ENCODE peak calls at places on chromosomes 13 and 19, in six cellular contexts. X is tibial artery, I is HFFc6, Y is Calu3, L is AG09319, P is fibroblast of pulmonary artery. H is an unnamed sample.

GRCh38 chr19:38028913-38029565 is 122.0 kb downstream of the SIPA1L3 start:
- DNase-seq in X (no peak), I (no peak), Y (no peak), L (no peak), P (peak), H (no peak)

GRCh38 chr19:7625763-7626372 is 3.5 kb downstream of the XAB2 start:
- DNase-seq in X (no peak), I (no peak), Y (no peak), L (no peak), P (no peak), H (no peak)

GRCh38 chr19:32976223-32976805 is 4.3 kb downstream of the FAAP24 start:
- DNase-seq in X (peak), I (peak), Y (peak), L (peak), P (peak), H (peak)

GRCh38 chr19:28537896-28538295 is 675.1 kb downstream of the UQCRFS1 start:
- DNase-seq in X (no peak), I (no peak), Y (no peak), L (no peak), P (no peak), H (no peak)

GRCh38 chr13:110426745-110427144 is 119.7 kb downstream of the COL4A2 start:
- DNase-seq in X (no peak), I (no peak), Y (no peak), L (no peak), P (no peak), H (no peak)

GRCh38 chr13:99857738-99858137 is 113.8 kb downstream of the ZIC5 start:
- DNase-seq in X (no peak), I (no peak), Y (no peak), L (no peak), P (no peak), H (no peak)

GRCh38 chr19:29672933-29673336 is 7.7 kb downstream of the PLEKHF1 start:
- DNase-seq in X (no peak), I (no peak), Y (no peak), L (no peak), P (no peak), H (no peak)

GRCh38 chr19:9836021-9836420 is 903 bp downstream of the PIN1 start:
- DNase-seq in X (no peak), I (peak), Y (no peak), L (no peak), P (peak), H (peak)

GRCh38 chr19:10766681-10767201 is 48.9 kb downstream of the DNM2 start:
- DNase-seq in X (no peak), I (peak), Y (peak), L (no peak), P (peak), H (no peak)

GRCh38 chr13:38398810-38399493 is 49.3 kb downstream of the UFM1 start:
- DNase-seq in X (no peak), I (peak), Y (no peak), L (peak), P (peak), H (no peak)

GRCh38 chr13:75797256-75797655 is 161.1 kb downstream of the LMO7 start:
- DNase-seq in X (no peak), I (no peak), Y (no peak), L (no peak), P (no peak), H (no peak)

GRCh38 chr19:1122972-1123363 is 19.2 kb downstream of the GPX4 start:
- DNase-seq in X (no peak), I (peak), Y (peak), L (peak), P (peak), H (no peak)

GRCh38 chr19:35353635-35354034 is 4.6 kb upstream of the FFAR3 start:
- DNase-seq in X (no peak), I (no peak), Y (no peak), L (no peak), P (no peak), H (no peak)

GRCh38 chr19:35350591-35350990 is 2.9 kb downstream of the FFAR1 start:
- DNase-seq in X (no peak), I (no peak), Y (no peak), L (no peak), P (no peak), H (no peak)

GRCh38 chr19:35351441-35352176 is 3.9 kb downstream of the FFAR1 start:
- DNase-seq in X (no peak), I (no peak), Y (no peak), L (no peak), P (no peak), H (no peak)

GRCh38 chr19:35352448-35353304 is 5.0 kb downstream of the FFAR1 start:
- DNase-seq in X (peak), I (peak), Y (peak), L (peak), P (peak), H (peak)

GRCh38 chr19:35352177-35352447 is 4.4 kb downstream of the FFAR1 start:
- DNase-seq in X (no peak), I (no peak), Y (no peak), L (no peak), P (no peak), H (no peak)
- TF ChIP-seq CTCF in X (no peak), I (no peak), Y (no peak), L (no peak), P (no peak), H (no peak)

GRCh38 chr19:3966051-3967017 is 4.6 kb downstream of the DAPK3 start:
- DNase-seq in X (no peak), I (no peak), Y (no peak), L (no peak), P (no peak), H (no peak)
- TF ChIP-seq CTCF in X (no peak), I (no peak), Y (no peak), L (no peak), P (no peak), H (no peak)

DNA sequence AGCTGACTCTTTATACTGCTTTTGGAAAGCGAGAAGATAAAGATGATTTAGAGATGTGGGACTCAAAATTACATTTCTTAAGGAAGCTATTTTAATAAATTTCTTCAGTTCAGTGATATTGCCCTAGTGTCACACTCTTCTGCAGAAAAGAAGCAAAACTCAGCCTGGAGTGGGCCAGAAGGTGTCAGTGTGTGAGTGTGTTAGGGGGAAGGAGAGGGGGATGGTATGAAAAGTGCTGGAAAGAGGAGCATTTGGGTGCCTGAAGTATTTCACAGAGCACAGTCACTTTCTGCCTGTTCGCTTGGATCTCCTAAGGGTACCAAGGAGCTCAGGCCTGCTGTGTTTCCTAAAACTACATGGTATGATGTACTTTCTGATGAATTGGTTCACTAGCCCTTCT is 84.5 kb upstream of the FRY start:
- DNase-seq in X (no peak), I (no peak), Y (no peak), L (no peak), P (no peak), H (no peak)
- TF ChIP-seq CTCF in X (no peak), I (no peak), Y (no peak), L (peak), P (no peak), H (no peak)

GRCh38 chr19:23287620-23288019 is 37.4 kb upstream of the ZNF724 start:
- DNase-seq in X (no peak), I (no peak), Y (no peak), L (no peak), P (no peak), H (no peak)
- TF ChIP-seq CTCF in X (no peak), I (no peak), Y (no peak), L (no peak), P (no peak), H (no peak)

GRCh38 chr13:95146486-95146885 is 154.8 kb downstream of the ABCC4 start:
- DNase-seq in X (no peak), I (no peak), Y (no peak), L (no peak), P (no peak), H (no peak)

GRCh38 chr13:95150555-95150954 is 150.7 kb downstream of the ABCC4 start:
- DNase-seq in X (no peak), I (no peak), Y (no peak), L (no peak), P (no peak), H (no peak)

GRCh38 chr13:95140502-95140901 is 160.7 kb downstream of the ABCC4 start:
- DNase-seq in X (no peak), I (no peak), Y (no peak), L (no peak), P (no peak), H (no peak)

GRCh38 chr13:95145587-95145986 is 155.7 kb downstream of the ABCC4 start:
- DNase-seq in X (no peak), I (no peak), Y (no peak), L (no peak), P (no peak), H (no peak)
- TF ChIP-seq CTCF in X (no peak), I (no peak), Y (no peak), L (no peak), P (no peak), H (no peak)

GRCh38 chr13:113245858-113246791 is 36.7 kb downstream of the CUL4A start:
- DNase-seq in X (no peak), I (no peak), Y (no peak), L (no peak), P (peak), H (no peak)
- TF ChIP-seq CTCF in X (no peak), I (peak), Y (no peak), L (peak), P (peak), H (peak)

GRCh38 chr19:13366529-13367143 is 139.6 kb downstream of the CACNA1A start:
- DNase-seq in X (no peak), I (peak), Y (peak), L (no peak), P (peak), H (peak)
- TF ChIP-seq CTCF in X (no peak), I (peak), Y (peak), L (peak), P (peak), H (peak)

DNA sequence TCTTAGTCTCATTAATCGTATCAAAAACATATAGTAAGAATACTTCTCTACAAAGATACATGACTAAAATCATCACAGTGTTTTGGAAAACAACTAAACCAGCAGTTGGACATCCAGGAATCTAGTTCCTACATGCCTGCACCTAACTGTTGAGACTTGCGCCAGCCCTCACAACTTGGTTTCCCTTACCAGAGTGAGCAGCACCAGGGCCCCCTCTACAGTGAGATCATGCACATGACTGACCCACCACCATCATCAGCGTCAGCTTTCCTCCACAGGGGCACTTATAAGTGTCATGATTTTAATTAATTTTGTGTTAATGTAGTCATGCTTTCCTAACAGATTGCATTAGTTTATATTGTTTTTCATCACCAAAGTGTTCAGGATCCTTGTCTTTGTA is 1322.0 kb downstream of the EFNB2 start:
- DNase-seq in X (no peak), I (no peak), Y (no peak), L (no peak), P (no peak), H (no peak)
- TF ChIP-seq CTCF in X (no peak), I (no peak), Y (no peak), L (no peak), P (no peak), H (no peak)